ENCODE peak calls at places on chromosomes 11 and 22, in four cellular contexts. One of them, this sample, is unnamed.

GRCh38 chr11:104043137-104043536 is 6.7 kb downstream of the DDI1 start:
- DNase-seq in HEK293T: no peak
- DNase-seq in HepG2: no peak
- DNase-seq in K562: no peak
- DNase-seq in this sample: no peak

GRCh38 chr11:7971846-7972245 is 6.6 kb upstream of the NLRP10 start:
- DNase-seq in K562: no peak
- DNase-seq in HepG2: no peak
- DNase-seq in HEK293T: no peak
- DNase-seq in this sample: no peak

GRCh38 chr22:22408731-22409696 is 99.5 kb downstream of the ZNF280B start:
- DNase-seq in K562: peak; percentile 91
- DNase-seq in HEK293T: peak; percentile 78
- DNase-seq in HepG2: peak; percentile 45
- DNase-seq in this sample: no peak

GRCh38 chr11:13291794-13292193 is 14.2 kb downstream of the BMAL1 start:
- DNase-seq in K562: no peak
- DNase-seq in HEK293T: no peak
- DNase-seq in HepG2: no peak
- DNase-seq in this sample: no peak

GRCh38 chr11:72085836-72086475 is 5.3 kb downstream of the LRRC51 start:
- DNase-seq in HepG2: no peak
- DNase-seq in K562: peak; percentile 11
- DNase-seq in HEK293T: no peak
- DNase-seq in this sample: no peak

GRCh38 chr11:37788141-37788877 is 1190.3 kb upstream of the RAG2 start:
- DNase-seq in K562: no peak
- DNase-seq in HEK293T: no peak
- DNase-seq in HepG2: no peak
- DNase-seq in this sample: no peak

GRCh38 chr22:37259540-37260029 is 15.5 kb upstream of the RAC2 start:
- DNase-seq in HepG2: no peak
- DNase-seq in K562: peak; percentile 39
- DNase-seq in HEK293T: no peak
- DNase-seq in this sample: no peak

GRCh38 chr11:47254381-47254780 is 3.4 kb upstream of the NR1H3 start:
- DNase-seq in HEK293T: no peak
- DNase-seq in K562: no peak
- DNase-seq in HepG2: no peak
- DNase-seq in this sample: no peak

GRCh38 chr11:106496677-106497076 is 419.2 kb downstream of the AASDHPPT start:
- DNase-seq in HEK293T: no peak
- DNase-seq in K562: no peak
- DNase-seq in HepG2: no peak
- DNase-seq in this sample: no peak

GRCh38 chr11:74139151-74139918 is 31.5 kb downstream of the C2CD3 start:
- DNase-seq in K562: no peak
- DNase-seq in HepG2: no peak
- DNase-seq in HEK293T: no peak
- DNase-seq in this sample: no peak

GRCh38 chr22:35418726-35419125 is 18.8 kb downstream of the MCM5 start:
- DNase-seq in HepG2: no peak
- DNase-seq in K562: no peak
- DNase-seq in HEK293T: no peak
- DNase-seq in this sample: no peak

GRCh38 chr22:25051983-25052710 is 99.6 kb downstream of the KIAA1671 start:
- DNase-seq in K562: no peak
- DNase-seq in HEK293T: no peak
- DNase-seq in HepG2: peak; percentile 8
- DNase-seq in this sample: no peak
- TF ChIP-seq BHLHE40 in K562: no peak
- TF ChIP-seq BHLHE40 in HEK293T: no peak
- TF ChIP-seq BHLHE40 in HepG2: no peak
- TF ChIP-seq BHLHE40 in this sample: no peak

GRCh38 chr11:203056-203944 is 3.9 kb downstream of the BET1L start:
- DNase-seq in K562: no peak
- DNase-seq in HepG2: no peak
- DNase-seq in HEK293T: no peak
- DNase-seq in this sample: no peak
- TF ChIP-seq TARDBP in K562: no peak
- TF ChIP-seq TARDBP in HepG2: no peak
- TF ChIP-seq TARDBP in HEK293T: no peak
- TF ChIP-seq TARDBP in this sample: no peak

DNA sequence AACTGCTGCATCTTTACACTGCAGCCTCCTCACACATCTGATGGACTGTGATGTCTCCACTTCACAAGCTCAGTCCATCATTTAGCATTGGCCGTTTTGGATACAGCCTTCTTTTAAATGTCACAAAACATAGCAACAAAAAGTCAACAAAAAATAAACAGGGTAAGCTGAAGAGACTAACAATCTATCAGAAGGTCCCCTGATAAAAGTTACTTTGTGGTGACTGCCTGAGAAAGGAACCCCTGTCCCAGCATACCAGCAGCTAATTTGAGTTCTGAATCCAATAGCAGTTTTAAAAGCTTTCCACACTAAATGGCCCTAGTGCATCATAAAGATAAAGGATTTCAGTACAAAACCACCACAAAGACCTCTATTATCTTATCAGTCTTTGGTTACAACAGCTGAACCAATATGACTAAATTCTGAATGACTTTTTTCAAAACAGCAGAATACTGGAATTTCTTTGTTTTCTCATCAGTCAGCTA is 162.4 kb downstream of the SOX6 start:
- DNase-seq in HEK293T: no peak
- DNase-seq in HepG2: peak; percentile 50
- DNase-seq in K562: peak; percentile 51
- DNase-seq in this sample: no peak
- TF ChIP-seq BHLHE40 in HEK293T: no peak
- TF ChIP-seq BHLHE40 in HepG2: no peak
- TF ChIP-seq BHLHE40 in K562: no peak
- TF ChIP-seq BHLHE40 in this sample: no peak

DNA sequence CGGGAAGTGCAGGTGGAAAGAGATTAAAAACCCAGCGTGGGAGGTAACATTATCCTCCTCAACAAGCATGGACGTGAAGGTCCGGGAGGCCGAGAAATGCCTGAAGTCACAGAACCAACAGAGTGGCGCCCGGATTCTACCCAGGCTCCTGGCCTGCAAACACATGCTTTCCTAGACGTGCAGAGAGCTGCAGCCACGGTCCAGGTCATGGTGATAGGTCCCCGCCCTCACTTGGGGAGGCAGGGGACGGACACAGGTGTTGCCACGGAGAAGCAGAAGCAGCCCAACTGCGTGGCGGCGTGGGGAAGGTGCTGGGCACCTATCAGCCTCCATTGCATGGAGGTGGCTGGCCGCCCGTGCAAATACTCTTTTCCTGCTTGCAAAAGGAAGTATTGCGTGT is 148.8 kb downstream of the MPPED1 start:
- DNase-seq in HepG2: no peak
- DNase-seq in K562: no peak
- DNase-seq in HEK293T: no peak
- DNase-seq in this sample: no peak
- TF ChIP-seq TARDBP in HepG2: no peak
- TF ChIP-seq TARDBP in K562: no peak
- TF ChIP-seq TARDBP in HEK293T: no peak
- TF ChIP-seq TARDBP in this sample: no peak

This sample was measured in GM12878.